ENCODE peak calls at places on chromosomes 13 and 19, in six cellular contexts. O is spleen, E is lower leg skin, N is IMR-90, K is body of pancreas, U is erythroblast. C is an unnamed sample.
A peak's percentile ranks its signal among the peaks of the same experiment; 100 is the strongest.

GRCh38 chr19:42175952-42176648 is 41.4 kb downstream of the DEDD2 start:
- DNase-seq in O (no peak), E (no peak), N (peak; percentile 17), K (no peak), U (no peak), C (no peak)

GRCh38 chr19:3142292-3142670 is 6.4 kb downstream of the GNA15 start:
- DNase-seq in O (no peak), E (no peak), N (peak; percentile 87), K (no peak), U (no peak), C (no peak)

GRCh38 chr19:6828306-6828697 is 55.8 kb downstream of the VAV1 start:
- DNase-seq in O (no peak), E (peak; percentile 66), N (no peak), K (no peak), U (no peak), C (no peak)

GRCh38 chr19:48543121-48543710 is 8.8 kb upstream of the SULT2B1 start:
- DNase-seq in O (no peak), E (no peak), N (peak; percentile 65), K (peak; percentile 29), U (no peak), C (no peak)

GRCh38 chr13:22103628-22104027 is 432.8 kb downstream of the FGF9 start:
- DNase-seq in O (no peak), E (no peak), N (peak; percentile 63), K (no peak), U (no peak), C (no peak)

GRCh38 chr19:18429717-18430416 is 8.1 kb downstream of the ISYNA1 start:
- DNase-seq in O (no peak), E (no peak), N (no peak), K (no peak), U (no peak), C (no peak)

GRCh38 chr19:45632468-45633196 is 6.6 kb downstream of the EML2 start:
- DNase-seq in O (no peak), E (peak; percentile 90), N (peak; percentile 89), K (peak; percentile 65), U (peak; percentile 81), C (no peak)

GRCh38 chr19:2239771-2240770 is 3.4 kb downstream of the SF3A2 start:
- DNase-seq in O (no peak), E (no peak), N (peak; percentile 48), K (no peak), U (peak; percentile 57), C (no peak)

GRCh38 chr19:48395170-48395455 is 1.6 kb downstream of the GRIN2D start:
- DNase-seq in O (no peak), E (no peak), N (no peak), K (no peak), U (no peak), C (no peak)

GRCh38 chr13:41700790-41701310 is 243.5 kb downstream of the RGCC start:
- DNase-seq in O (no peak), E (no peak), N (peak; percentile 66), K (peak; percentile 17), U (peak; percentile 16), C (no peak)

GRCh38 chr13:23984541-23984940 is 87.2 kb upstream of the C1QTNF9B start:
- DNase-seq in O (no peak), E (no peak), N (no peak), K (peak; percentile 57), U (no peak), C (no peak)

GRCh38 chr13:89393758-89394157 is 1722.6 kb downstream of the SLITRK5 start:
- DNase-seq in O (no peak), E (no peak), N (no peak), K (no peak), U (no peak), C (no peak)

GRCh38 chr19:49858591-49858985 is 7.6 kb downstream of the PTOV1 start:
- DNase-seq in O (no peak), E (no peak), N (no peak), K (no peak), U (no peak), C (no peak)

GRCh38 chr19:5023128-5023571 is 54.2 kb downstream of the KDM4B start:
- DNase-seq in O (peak; percentile 51), E (no peak), N (no peak), K (no peak), U (no peak), C (no peak)

GRCh38 chr19:48501446-48501960 is 10.1 kb downstream of the LMTK3 start:
- DNase-seq in O (no peak), E (no peak), N (no peak), K (peak; percentile 72), U (no peak), C (no peak)

GRCh38 chr19:17246681-17247425 is 1.1 kb upstream of the NR2F6 start:
- DNase-seq in O (peak; percentile 83), E (no peak), N (peak; percentile 23), K (peak; percentile 59), U (no peak), C (no peak)

GRCh38 chr19:16861875-16862274 is 26.9 kb upstream of the F2RL3 start:
- DNase-seq in O (no peak), E (no peak), N (no peak), K (no peak), U (no peak), C (no peak)

GRCh38 chr19:47111081-47111589 is 2.4 kb downstream of the ZC3H4 start:
- DNase-seq in O (peak; percentile 89), E (peak; percentile 90), N (no peak), K (peak; percentile 31), U (peak; percentile 89), C (no peak)

GRCh38 chr19:30669329-30670010 is 297.3 kb downstream of the ZNF536 start:
- DNase-seq in O (peak; percentile 85), E (peak; percentile 90), N (peak; percentile 12), K (peak; percentile 77), U (peak; percentile 62), C (no peak)

GRCh38 chr13:40440990-40441820 is 225.2 kb downstream of the FOXO1 start:
- DNase-seq in O (peak; percentile 84), E (peak; percentile 94), N (no peak), K (peak; percentile 90), U (no peak), C (no peak)

GRCh38 chr19:9139609-9140158 is 513 bp upstream of the ZNF317 start:
- DNase-seq in O (no peak), E (no peak), N (no peak), K (no peak), U (no peak), C (no peak)

GRCh38 chr13:92500192-92500591 is 726.4 kb upstream of the GPC6 start:
- DNase-seq in O (no peak), E (no peak), N (no peak), K (no peak), U (no peak), C (no peak)

GRCh38 chr13:114313061-114313860 is 1.0 kb upstream of the CHAMP1 start:
- DNase-seq in O (peak; percentile 69), E (no peak), N (peak; percentile 51), K (no peak), U (peak; percentile 48), C (no peak)
- TF ChIP-seq POLR2A in O (no peak), E (no peak), N (no peak), K (no peak), U (no peak), C (no peak)

DNA sequence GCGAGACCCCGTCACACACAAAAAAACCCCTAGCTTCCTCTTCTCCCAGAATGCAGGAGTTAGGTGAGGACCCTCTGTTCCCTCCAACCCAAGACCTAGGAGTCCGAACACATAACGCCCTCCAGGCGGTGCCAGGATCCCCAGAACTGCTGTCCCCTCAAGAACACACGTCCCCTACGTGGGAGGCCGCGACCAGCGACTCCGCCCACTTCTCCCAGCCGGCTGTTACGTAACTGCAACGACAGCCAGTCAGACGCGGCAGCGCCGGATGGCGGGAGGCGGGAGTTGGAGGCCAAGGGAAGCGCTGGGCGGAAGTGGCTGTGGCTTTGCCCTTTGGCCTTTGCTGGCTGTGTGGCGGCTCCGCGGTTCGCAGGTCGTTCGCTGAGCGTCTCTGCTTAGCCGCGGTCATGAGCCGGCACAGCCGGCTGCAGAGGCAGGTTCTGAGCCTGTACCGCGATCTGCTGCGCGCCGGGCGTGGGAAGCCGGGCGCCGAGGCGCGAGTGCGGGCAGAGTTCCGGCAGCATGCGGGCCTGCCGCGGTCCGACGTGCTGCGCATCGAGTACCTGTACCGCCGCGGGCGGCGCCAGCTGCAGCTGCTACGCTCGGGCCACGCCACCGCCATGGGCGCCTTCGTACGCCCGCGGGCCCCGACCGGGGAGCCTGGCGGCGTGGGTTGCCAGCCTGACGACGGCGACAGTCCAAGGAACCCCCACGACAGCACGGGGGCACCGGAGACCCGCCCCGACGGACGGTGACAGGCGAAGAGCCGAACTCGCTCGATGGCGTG is at the start of gene SDHAF1:
- DNase-seq in O (peak; percentile 100), E (peak; percentile 99), N (peak; percentile 90), K (peak; percentile 97), U (peak; percentile 97), C (peak; percentile 79)
- TF ChIP-seq POLR2A in O (peak; percentile 70), E (no peak), N (no peak), K (peak; percentile 95), U (peak; percentile 87), C (peak; percentile 76)

GRCh38 chr13:110646442-110647364 is 31.4 kb downstream of the NAXD start:
- DNase-seq in O (peak; percentile 76), E (peak; percentile 81), N (no peak), K (no peak), U (no peak), C (no peak)
- TF ChIP-seq POLR2A in O (no peak), E (no peak), N (no peak), K (no peak), U (no peak), C (no peak)

GRCh38 chr19:10501971-10502523 is 1.1 kb downstream of the KEAP1 start:
- DNase-seq in O (peak; percentile 90), E (peak; percentile 92), N (peak; percentile 29), K (peak; percentile 95), U (peak; percentile 80), C (no peak)
- TF ChIP-seq POLR2A in O (no peak), E (no peak), N (no peak), K (peak; percentile 81), U (no peak), C (no peak)

GRCh38 chr13:95644611-95645052 is at the start of gene DZIP1:
- DNase-seq in O (peak; percentile 77), E (peak; percentile 92), N (peak; percentile 83), K (peak; percentile 74), U (peak; percentile 11), C (no peak)
- TF ChIP-seq POLR2A in O (no peak), E (no peak), N (peak; percentile 81), K (peak; percentile 62), U (no peak), C (peak; percentile 15)

DNA sequence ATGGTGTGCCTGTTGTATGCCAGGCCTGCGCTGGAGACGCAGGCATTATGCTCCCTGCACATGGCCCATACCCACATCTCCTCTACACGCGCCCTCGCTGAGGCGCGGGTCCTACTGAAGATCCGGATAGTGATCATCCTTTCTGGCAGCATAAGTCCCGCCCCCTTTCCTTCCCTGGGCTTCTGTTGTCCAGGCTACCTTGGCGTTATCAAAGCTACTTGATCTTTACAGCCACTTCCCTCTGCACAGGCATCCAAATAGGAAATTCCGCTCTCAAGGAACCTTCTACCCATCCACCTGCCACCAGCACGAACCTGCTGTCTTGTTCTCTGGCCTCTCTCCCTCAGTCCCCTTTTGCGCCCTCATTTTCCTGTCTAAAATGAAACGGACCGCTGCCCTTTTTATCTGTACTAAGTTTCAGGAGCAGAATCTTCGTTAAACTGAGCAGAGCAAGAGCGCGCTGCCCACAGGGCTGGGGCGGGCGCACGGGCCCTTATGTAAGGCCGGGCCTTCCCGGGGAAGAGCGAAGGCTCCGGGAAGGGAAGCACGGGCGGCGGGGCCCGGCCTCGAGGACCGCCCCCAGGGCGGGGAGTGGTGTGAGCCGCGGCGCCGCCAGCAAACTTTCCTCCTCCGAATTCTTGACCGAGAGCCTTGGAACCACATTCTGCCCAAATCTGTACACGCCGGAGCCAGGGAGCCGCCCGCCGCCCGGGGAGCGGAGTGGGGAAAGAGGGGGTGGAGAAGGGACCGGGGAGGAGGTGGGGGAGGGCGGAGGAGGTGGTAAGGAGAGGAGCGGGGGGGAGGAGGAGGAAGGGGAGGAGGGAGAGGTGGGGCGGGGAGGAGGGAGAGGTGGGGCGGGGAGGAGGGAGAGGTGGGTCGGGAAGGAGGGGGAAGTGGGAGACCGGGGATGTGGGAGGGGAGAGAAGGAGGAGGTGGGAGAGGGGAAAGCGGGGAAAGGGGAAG is 919 bp upstream of the UBE2L5 start:
- DNase-seq in O (peak; percentile 94), E (peak; percentile 97), N (peak; percentile 80), K (peak; percentile 83), U (peak; percentile 21), C (peak; percentile 37)
- TF ChIP-seq POLR2A in O (peak; percentile 80), E (no peak), N (no peak), K (peak; percentile 94), U (no peak), C (peak; percentile 79)

C was measured in esophagus squamous epithelium.